ENCODE peak calls at places on chromosomes 1 and 21, in ten cellular contexts. U is D341Med, Q is lung microvascular endothelial cell, E is HuH-7, N is GM03348, J is H9, Z is AG04450, F is Caki2, C is choroid plexus epithelial cell, G is NCI-H774. I is an unnamed sample.

GRCh38 chr1:145992502-145992936 is 3.9 kb downstream of the TXNIP start:
- DNase-seq in U (no peak), Q (no peak), E (no peak), N (no peak), J (no peak), Z (no peak), F (no peak), C (no peak), G (no peak), I (no peak)

GRCh38 chr1:240342251-240342625 is 250.6 kb downstream of the FMN2 start:
- DNase-seq in U (no peak), Q (no peak), E (no peak), N (no peak), J (no peak), Z (no peak), F (no peak), C (peak), G (no peak), I (no peak)

GRCh38 chr1:3315991-3316943 is 138.2 kb upstream of the ARHGEF16 start:
- DNase-seq in U (no peak), Q (no peak), E (no peak), N (no peak), J (no peak), Z (no peak), F (no peak), C (no peak), G (no peak), I (no peak)

GRCh38 chr1:1349256-1350012 is at the start of gene DVL1:
- DNase-seq in U (peak), Q (peak), E (peak), N (peak), J (peak), Z (peak), F (peak), C (peak), G (peak), I (no peak)

GRCh38 chr1:2019571-2020309 is 595 bp downstream of the GABRD start:
- DNase-seq in U (no peak), Q (peak), E (no peak), N (no peak), J (peak), Z (no peak), F (no peak), C (no peak), G (no peak), I (no peak)

GRCh38 chr1:110677526-110677925 is 2.8 kb upstream of the KCNA3 start:
- DNase-seq in U (no peak), Q (no peak), E (no peak), N (no peak), J (no peak), Z (no peak), F (no peak), C (no peak), G (peak), I (no peak)

GRCh38 chr21:25964926-25965325 is 205.6 kb downstream of the APP start:
- DNase-seq in U (no peak), Q (no peak), E (no peak), N (no peak), J (no peak), Z (no peak), F (no peak), C (no peak), G (no peak), I (no peak)

GRCh38 chr1:111515291-111516007 is 12.0 kb upstream of the ADORA3 start:
- DNase-seq in U (no peak), Q (peak), E (no peak), N (peak), J (peak), Z (no peak), F (no peak), C (peak), G (no peak), I (no peak)

GRCh38 chr1:116556289-116557006 is 14.4 kb downstream of the CD58 start:
- DNase-seq in U (no peak), Q (peak), E (no peak), N (peak), J (no peak), Z (no peak), F (peak), C (peak), G (no peak), I (peak)

GRCh38 chr21:45060089-45060488 is 14.3 kb upstream of the ADARB1 start:
- DNase-seq in U (no peak), Q (no peak), E (no peak), N (no peak), J (peak), Z (no peak), F (no peak), C (no peak), G (no peak), I (no peak)

GRCh38 chr1:50371749-50372148 is 51.5 kb downstream of the DMRTA2 start:
- DNase-seq in U (no peak), Q (no peak), E (no peak), N (no peak), J (peak), Z (no peak), F (no peak), C (no peak), G (no peak), I (no peak)

GRCh38 chr21:44962481-44962966 is 22.7 kb downstream of the SLX9 start:
- DNase-seq in U (no peak), Q (peak), E (no peak), N (peak), J (no peak), Z (peak), F (no peak), C (peak), G (no peak), I (peak)

GRCh38 chr1:230215049-230215448 is 148.0 kb downstream of the GALNT2 start:
- DNase-seq in U (no peak), Q (peak), E (no peak), N (peak), J (peak), Z (no peak), F (no peak), C (peak), G (peak), I (no peak)

GRCh38 chr1:243623831-243624230 is 226.2 kb downstream of the AKT3 start:
- DNase-seq in U (no peak), Q (no peak), E (no peak), N (no peak), J (no peak), Z (no peak), F (peak), C (peak), G (no peak), I (no peak)

GRCh38 chr1:248755505-248755904 is at the start of gene LYPD8:
- DNase-seq in U (peak), Q (no peak), E (no peak), N (no peak), J (no peak), Z (no peak), F (no peak), C (no peak), G (no peak), I (no peak)

GRCh38 chr1:81305997-81306452 is 494.7 kb upstream of the ADGRL2 start:
- DNase-seq in U (peak), Q (peak), E (peak), N (peak), J (no peak), Z (peak), F (peak), C (peak), G (peak), I (peak)

GRCh38 chr1:199727682-199728081 is 299.8 kb upstream of the NR5A2 start:
- DNase-seq in U (no peak), Q (no peak), E (no peak), N (no peak), J (no peak), Z (no peak), F (no peak), C (no peak), G (no peak), I (no peak)

GRCh38 chr1:6827081-6827480 is 41.8 kb downstream of the CAMTA1 start:
- DNase-seq in U (peak), Q (no peak), E (no peak), N (no peak), J (no peak), Z (no peak), F (no peak), C (no peak), G (no peak), I (no peak)

GRCh38 chr21:38917045-38917774 is 111.5 kb downstream of the ETS2 start:
- DNase-seq in U (no peak), Q (no peak), E (no peak), N (no peak), J (no peak), Z (no peak), F (no peak), C (no peak), G (peak), I (no peak)

GRCh38 chr1:28412731-28413130 is 43.2 kb downstream of the PHACTR4 start:
- DNase-seq in U (no peak), Q (no peak), E (no peak), N (peak), J (no peak), Z (no peak), F (no peak), C (peak), G (no peak), I (no peak)

GRCh38 chr21:39660596-39660995 is 47.9 kb downstream of the B3GALT5 start:
- DNase-seq in U (no peak), Q (no peak), E (no peak), N (peak), J (no peak), Z (peak), F (peak), C (peak), G (peak), I (peak)

GRCh38 chr1:236768601-236769000 is 26.5 kb upstream of the MTR start:
- DNase-seq in U (no peak), Q (no peak), E (no peak), N (no peak), J (no peak), Z (no peak), F (no peak), C (peak), G (no peak), I (no peak)

GRCh38 chr1:55702064-55702463 is 486.9 kb upstream of the USP24 start:
- DNase-seq in U (peak), Q (peak), E (peak), N (no peak), J (no peak), Z (no peak), F (no peak), C (peak), G (peak), I (no peak)

GRCh38 chr1:44519035-44519676 is 114.1 kb downstream of the RNF220 start:
- DNase-seq in U (no peak), Q (no peak), E (no peak), N (no peak), J (no peak), Z (no peak), F (no peak), C (no peak), G (no peak), I (no peak)

GRCh38 chr1:61090546-61090945 is 8.2 kb downstream of the NFIA start:
- DNase-seq in U (no peak), Q (no peak), E (no peak), N (no peak), J (no peak), Z (no peak), F (no peak), C (no peak), G (no peak), I (no peak)

GRCh38 chr1:161226759-161227158 is 899 bp downstream of the TOMM40L start:
- DNase-seq in U (no peak), Q (no peak), E (no peak), N (no peak), J (no peak), Z (no peak), F (no peak), C (no peak), G (no peak), I (no peak)

GRCh38 chr1:236759252-236759859 is 35.7 kb upstream of the MTR start:
- DNase-seq in U (peak), Q (peak), E (peak), N (peak), J (no peak), Z (peak), F (peak), C (peak), G (peak), I (peak)

GRCh38 chr1:24769656-24770651 is 24.7 kb downstream of the CLIC4 start:
- DNase-seq in U (no peak), Q (no peak), E (no peak), N (peak), J (no peak), Z (peak), F (peak), C (peak), G (no peak), I (peak)

GRCh38 chr21:29316029-29316742 is 17.5 kb downstream of the BACH1 start:
- DNase-seq in U (no peak), Q (no peak), E (no peak), N (no peak), J (no peak), Z (no peak), F (no peak), C (no peak), G (no peak), I (no peak)

GRCh38 chr1:17624540-17625256 is 85.2 kb downstream of the ARHGEF10L start:
- DNase-seq in U (no peak), Q (peak), E (no peak), N (peak), J (no peak), Z (no peak), F (peak), C (peak), G (no peak), I (peak)

GRCh38 chr1:151047591-151047924 is at the start of gene C1orf56:
- DNase-seq in U (peak), Q (peak), E (peak), N (peak), J (peak), Z (no peak), F (peak), C (peak), G (peak), I (no peak)

GRCh38 chr1:183515002-183515689 is 42.8 kb downstream of the SMG7 start:
- DNase-seq in U (no peak), Q (peak), E (no peak), N (peak), J (no peak), Z (peak), F (peak), C (peak), G (peak), I (peak)

GRCh38 chr1:160860840-160861505 is 1.7 kb downstream of the CD244 start:
- DNase-seq in U (no peak), Q (no peak), E (no peak), N (no peak), J (no peak), Z (no peak), F (no peak), C (no peak), G (no peak), I (no peak)

GRCh38 chr1:33328817-33329216 is 7.9 kb upstream of the A3GALT2 start:
- DNase-seq in U (no peak), Q (no peak), E (no peak), N (no peak), J (no peak), Z (no peak), F (no peak), C (peak), G (no peak), I (no peak)

GRCh38 chr1:224510880-224511645 is 76.5 kb upstream of the WDR26 start:
- DNase-seq in U (no peak), Q (no peak), E (no peak), N (peak), J (no peak), Z (no peak), F (no peak), C (peak), G (no peak), I (no peak)

GRCh38 chr1:208248254-208248935 is 4.2 kb upstream of the PLXNA2 start:
- DNase-seq in U (no peak), Q (no peak), E (no peak), N (no peak), J (no peak), Z (no peak), F (no peak), C (no peak), G (no peak), I (no peak)

I was measured in HS-27A.